ENCODE peak calls at places on chromosome 4, in seven cellular contexts. L is ACHN; X is posterior cingulate gyrus; C is activated T-helper 1 cell treated with anti-CD3 and anti-CD28 coated beads, Interleukin-2, amount 50 U/mL, for 16 hours; U is NCI-H1694 treated with DMSO at 0.1 percent for 48 hours; W is T-helper 9 cell; Z is heart left ventricle. F is an unnamed sample.

GRCh38 chr4:16860506-16860905 is 37.9 kb downstream of the LDB2 start:
- DNase-seq in L (no peak), X (no peak), C (no peak), U (no peak), W (no peak), Z (no peak), F (no peak)

GRCh38 chr4:151035321-151035720 is 20.2 kb upstream of the LRBA start:
- DNase-seq in L (no peak), X (no peak), C (no peak), U (no peak), W (no peak), Z (no peak), F (no peak)

GRCh38 chr4:183571350-183572076 is 66.7 kb downstream of the ING2 start:
- DNase-seq in L (no peak), X (no peak), C (no peak), U (peak), W (no peak), Z (no peak), F (no peak)

GRCh38 chr4:13159041-13159620 is 325.0 kb downstream of the RAB28 start:
- DNase-seq in L (no peak), X (no peak), C (no peak), U (no peak), W (no peak), Z (no peak), F (no peak)

GRCh38 chr4:75718529-75718928 is 5.8 kb upstream of the USO1 start:
- DNase-seq in L (no peak), X (no peak), C (no peak), U (no peak), W (no peak), Z (no peak), F (no peak)

GRCh38 chr4:142282870-142283431 is 563.1 kb downstream of the INPP4B start:
- DNase-seq in L (no peak), X (no peak), C (no peak), U (no peak), W (no peak), Z (no peak), F (peak)

GRCh38 chr4:95049838-95050237 is 292.1 kb downstream of the BMPR1B start:
- DNase-seq in L (no peak), X (no peak), C (no peak), U (no peak), W (no peak), Z (no peak), F (no peak)

GRCh38 chr4:129545599-129546278 is 449.8 kb downstream of the C4orf33 start:
- DNase-seq in L (no peak), X (no peak), C (no peak), U (no peak), W (no peak), Z (peak), F (peak)

GRCh38 chr4:74123065-74123728 is 24.2 kb upstream of the CXCL2 start:
- DNase-seq in L (no peak), X (no peak), C (no peak), U (no peak), W (no peak), Z (no peak), F (peak)

GRCh38 chr4:165403667-165404066 is 24.9 kb downstream of the CPE start:
- DNase-seq in L (no peak), X (no peak), C (no peak), U (peak), W (no peak), Z (no peak), F (no peak)

GRCh38 chr4:142085631-142086292 is 449.4 kb downstream of the IL15 start:
- DNase-seq in L (no peak), X (no peak), C (no peak), U (no peak), W (no peak), Z (no peak), F (no peak)

GRCh38 chr4:125388653-125389052 is 73.9 kb downstream of the FAT4 start:
- DNase-seq in L (peak), X (no peak), C (no peak), U (no peak), W (no peak), Z (no peak), F (peak)

GRCh38 chr4:22962186-22962786 is 269.5 kb downstream of the GBA3 start:
- DNase-seq in L (peak), X (no peak), C (no peak), U (peak), W (no peak), Z (no peak), F (peak)

GRCh38 chr4:96524311-96524875 is 684.5 kb downstream of the PDHA2 start:
- DNase-seq in L (no peak), X (no peak), C (no peak), U (no peak), W (no peak), Z (no peak), F (no peak)

GRCh38 chr4:5462896-5463295 is 245.5 kb downstream of the EVC2 start:
- DNase-seq in L (no peak), X (no peak), C (no peak), U (no peak), W (no peak), Z (no peak), F (no peak)

GRCh38 chr4:2814627-2815026 is 21.7 kb downstream of the SH3BP2 start:
- DNase-seq in L (no peak), X (no peak), C (no peak), U (no peak), W (no peak), Z (no peak), F (no peak)

GRCh38 chr4:75302648-75303047 is 211.6 kb downstream of the RCHY1 start:
- DNase-seq in L (no peak), X (no peak), C (no peak), U (no peak), W (no peak), Z (no peak), F (no peak)

GRCh38 chr4:25560605-25561004 is 95.0 kb upstream of the SLC34A2 start:
- DNase-seq in L (no peak), X (no peak), C (no peak), U (no peak), W (no peak), Z (no peak), F (no peak)

GRCh38 chr4:22264261-22264660 is 251.6 kb downstream of the ADGRA3 start:
- DNase-seq in L (no peak), X (no peak), C (no peak), U (no peak), W (no peak), Z (no peak), F (no peak)

GRCh38 chr4:163284304-163284703 is 48.1 kb downstream of the NPY1R start:
- DNase-seq in L (no peak), X (no peak), C (no peak), U (no peak), W (no peak), Z (no peak), F (no peak)

GRCh38 chr4:87260477-87260876 is 40.1 kb upstream of the KLHL8 start:
- DNase-seq in L (no peak), X (no peak), C (no peak), U (no peak), W (no peak), Z (no peak), F (no peak)

GRCh38 chr4:107854326-107855030 is 29.7 kb downstream of the SGMS2 start:
- DNase-seq in L (peak), X (no peak), C (no peak), U (no peak), W (no peak), Z (no peak), F (no peak)

GRCh38 chr4:54226399-54227260 is 2.5 kb upstream of the PDGFRA start:
- DNase-seq in L (no peak), X (peak), C (no peak), U (no peak), W (no peak), Z (peak), F (no peak)

GRCh38 chr4:2179717-2180116 is 62.2 kb downstream of the HAUS3 start:
- DNase-seq in L (no peak), X (no peak), C (no peak), U (no peak), W (no peak), Z (no peak), F (no peak)

GRCh38 chr4:98573791-98574190 is 84.6 kb downstream of the TSPAN5 start:
- DNase-seq in L (peak), X (no peak), C (no peak), U (no peak), W (no peak), Z (no peak), F (no peak)

GRCh38 chr4:139514382-139515059 is 41.5 kb downstream of the SETD7 start:
- DNase-seq in L (no peak), X (no peak), C (no peak), U (no peak), W (no peak), Z (no peak), F (no peak)

GRCh38 chr4:139511320-139511719 is 44.7 kb downstream of the SETD7 start:
- DNase-seq in L (no peak), X (no peak), C (no peak), U (no peak), W (no peak), Z (no peak), F (peak)

GRCh38 chr4:36677122-36677521 is 395.7 kb downstream of the DTHD1 start:
- DNase-seq in L (no peak), X (no peak), C (no peak), U (no peak), W (no peak), Z (no peak), F (no peak)

GRCh38 chr4:57501715-57502114 is 391.5 kb upstream of the IGFBP7 start:
- DNase-seq in L (peak), X (no peak), C (no peak), U (no peak), W (no peak), Z (peak), F (peak)

GRCh38 chr4:13540446-13541175 is 3.7 kb downstream of the NKX3-2 start:
- DNase-seq in L (no peak), X (no peak), C (no peak), U (no peak), W (no peak), Z (no peak), F (no peak)